ENCODE peak calls at places on chromosomes 4 and X, in ten cellular contexts. T is thyroid gland, D is tibial artery, B is GM23338, Z is brain microvascular endothelial cell, N is epithelial cell of esophagus, O is suprapubic skin, R is fibroblast of pulmonary artery, Q is body of pancreas, K is endothelial cell. S is an unnamed sample.

GRCh38 chr4:160136021-160136420 is 1033.1 kb downstream of the RAPGEF2 start:
- DNase-seq in T (no peak), D (no peak), B (no peak), Z (no peak), N (peak), O (no peak), R (no peak), Q (no peak), K (no peak), S (no peak)

GRCh38 chr4:30714408-30715031 is 5.6 kb upstream of the PCDH7 start:
- DNase-seq in T (peak), D (peak), B (peak), Z (peak), N (peak), O (no peak), R (peak), Q (peak), K (peak), S (peak)

GRCh38 chr4:109723110-109723509 is 6.8 kb downstream of the PLA2G12A start:
- DNase-seq in T (no peak), D (no peak), B (no peak), Z (no peak), N (no peak), O (no peak), R (no peak), Q (no peak), K (no peak), S (no peak)

GRCh38 chr4:69640289-69640688 is 847 bp upstream of the UGT2A2 start:
- DNase-seq in T (no peak), D (no peak), B (no peak), Z (no peak), N (peak), O (no peak), R (peak), Q (no peak), K (no peak), S (no peak)

GRCh38 chrX:46257451-46257879 is 287.8 kb downstream of the ZNF674 start:
- DNase-seq in T (no peak), D (no peak), B (no peak), Z (no peak), N (peak), O (no peak), R (no peak), Q (no peak), K (no peak), S (no peak)

GRCh38 chrX:38379088-38379487 is 26.7 kb downstream of the OTC start:
- DNase-seq in T (no peak), D (no peak), B (no peak), Z (no peak), N (peak), O (no peak), R (peak), Q (no peak), K (no peak), S (no peak)

GRCh38 chrX:107894038-107894437 is 68.4 kb downstream of the MID2 start:
- DNase-seq in T (no peak), D (no peak), B (peak), Z (peak), N (peak), O (no peak), R (peak), Q (no peak), K (peak), S (peak)

GRCh38 chr4:172485007-172485406 is 671.8 kb downstream of the GALNTL6 start:
- DNase-seq in T (no peak), D (no peak), B (no peak), Z (no peak), N (no peak), O (no peak), R (no peak), Q (no peak), K (no peak), S (no peak)

GRCh38 chrX:119672252-119672825 is 20.6 kb downstream of the SEPTIN6 start:
- DNase-seq in T (no peak), D (no peak), B (no peak), Z (no peak), N (no peak), O (no peak), R (peak), Q (no peak), K (no peak), S (no peak)

GRCh38 chr4:40831462-40831861 is 81.7 kb downstream of the NSUN7 start:
- DNase-seq in T (no peak), D (no peak), B (no peak), Z (no peak), N (no peak), O (no peak), R (no peak), Q (no peak), K (no peak), S (no peak)

GRCh38 chr4:15145709-15146108 is 143.4 kb downstream of the CPEB2 start:
- DNase-seq in T (no peak), D (no peak), B (no peak), Z (no peak), N (no peak), O (no peak), R (no peak), Q (no peak), K (no peak), S (no peak)

GRCh38 chr4:93184093-93184492 is 644.5 kb upstream of the ATOH1 start:
- DNase-seq in T (peak), D (no peak), B (no peak), Z (no peak), N (peak), O (no peak), R (no peak), Q (no peak), K (no peak), S (no peak)

GRCh38 chr4:129545599-129546278 is 449.8 kb downstream of the C4orf33 start:
- DNase-seq in T (peak), D (peak), B (no peak), Z (peak), N (peak), O (no peak), R (peak), Q (peak), K (no peak), S (no peak)

GRCh38 chr4:74549936-74550335 is 105.0 kb downstream of the AREG start:
- DNase-seq in T (no peak), D (no peak), B (no peak), Z (no peak), N (peak), O (no peak), R (peak), Q (no peak), K (no peak), S (peak)

GRCh38 chr4:53477666-53478065 is 100.2 kb downstream of the FIP1L1 start:
- DNase-seq in T (no peak), D (no peak), B (peak), Z (no peak), N (no peak), O (no peak), R (no peak), Q (no peak), K (no peak), S (no peak)

GRCh38 chrX:8967471-8967870 is 66.5 kb downstream of the FAM9B start:
- DNase-seq in T (no peak), D (no peak), B (no peak), Z (no peak), N (no peak), O (no peak), R (no peak), Q (no peak), K (no peak), S (no peak)

GRCh38 chr4:185599844-185600243 is 64.5 kb upstream of the PDLIM3 start:
- DNase-seq in T (no peak), D (no peak), B (no peak), Z (no peak), N (no peak), O (no peak), R (peak), Q (no peak), K (no peak), S (no peak)

GRCh38 chr4:27318740-27319139 is 458.1 kb downstream of the STIM2 start:
- DNase-seq in T (no peak), D (no peak), B (peak), Z (no peak), N (peak), O (no peak), R (peak), Q (peak), K (peak), S (peak)

GRCh38 chrX:146224442-146224841 is 406.8 kb downstream of the SLITRK2 start:
- DNase-seq in T (no peak), D (no peak), B (peak), Z (no peak), N (no peak), O (no peak), R (no peak), Q (no peak), K (no peak), S (no peak)

GRCh38 chrX:111519215-111519614 is 7.8 kb downstream of the SERTM2 start:
- DNase-seq in T (no peak), D (no peak), B (peak), Z (peak), N (no peak), O (no peak), R (peak), Q (no peak), K (no peak), S (no peak)

GRCh38 chrX:10726647-10727046 is 106.3 kb upstream of the MID1 start:
- DNase-seq in T (no peak), D (no peak), B (no peak), Z (peak), N (no peak), O (no peak), R (peak), Q (no peak), K (no peak), S (peak)

GRCh38 chrX:147912093-147912801 is 528 bp downstream of the FMR1 start:
- DNase-seq in T (peak), D (peak), B (peak), Z (peak), N (peak), O (peak), R (peak), Q (peak), K (peak), S (peak)

GRCh38 chrX:35890699-35891098 is 28.8 kb upstream of the CFAP47 start:
- DNase-seq in T (peak), D (peak), B (peak), Z (no peak), N (peak), O (no peak), R (peak), Q (peak), K (peak), S (no peak)

GRCh38 chrX:69021095-69021494 is 144.2 kb downstream of the PJA1 start:
- DNase-seq in T (no peak), D (no peak), B (peak), Z (no peak), N (no peak), O (no peak), R (no peak), Q (no peak), K (no peak), S (no peak)

GRCh38 chrX:99800016-99800415 is 610.1 kb downstream of the PCDH19 start:
- DNase-seq in T (no peak), D (no peak), B (no peak), Z (no peak), N (no peak), O (no peak), R (no peak), Q (no peak), K (no peak), S (no peak)

GRCh38 chrX:99798951-99799350 is 611.1 kb downstream of the PCDH19 start:
- DNase-seq in T (no peak), D (no peak), B (no peak), Z (no peak), N (no peak), O (no peak), R (no peak), Q (no peak), K (no peak), S (no peak)

DNA sequence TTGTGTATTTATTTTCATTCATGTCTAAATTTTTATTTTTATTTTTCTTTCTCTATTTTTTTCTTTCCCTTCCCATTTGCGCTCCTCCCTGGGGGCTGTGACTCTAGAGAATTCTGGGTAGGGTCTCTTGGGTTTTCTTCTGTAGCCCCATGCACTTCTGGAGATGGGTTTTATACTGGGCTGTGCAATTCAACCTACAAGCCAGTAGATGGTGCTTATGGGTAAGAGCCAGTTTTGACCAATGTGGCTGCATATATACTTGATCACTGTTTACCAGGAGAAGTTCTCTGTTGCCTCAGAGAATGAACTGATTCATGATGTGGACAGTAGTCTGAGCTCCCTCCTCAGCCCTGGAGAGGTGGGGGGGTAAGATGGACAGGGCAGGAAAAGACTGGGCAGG is 614.6 kb downstream of the PCDH19 start:
- DNase-seq in T (no peak), D (no peak), B (no peak), Z (no peak), N (peak), O (no peak), R (no peak), Q (no peak), K (no peak), S (no peak)
- TF ChIP-seq CTCF in T (no peak), D (no peak), B (no peak), Z (no peak), N (no peak), O (no peak), R (no peak), Q (no peak), K (no peak), S (no peak)

GRCh38 chr4:163673848-163674702 is 179.6 kb downstream of the TMA16 start:
- DNase-seq in T (no peak), D (no peak), B (no peak), Z (no peak), N (no peak), O (no peak), R (no peak), Q (no peak), K (no peak), S (no peak)
- TF ChIP-seq CTCF in T (no peak), D (no peak), B (no peak), Z (no peak), N (no peak), O (no peak), R (no peak), Q (no peak), K (no peak), S (no peak)

GRCh38 chr4:177546745-177547144 is 104.5 kb upstream of the AGA start:
- DNase-seq in T (no peak), D (no peak), B (no peak), Z (no peak), N (peak), O (no peak), R (peak), Q (no peak), K (no peak), S (peak)
- TF ChIP-seq CTCF in T (no peak), D (no peak), B (no peak), Z (no peak), N (peak), O (no peak), R (peak), Q (no peak), K (no peak), S (peak)

GRCh38 chr4:24910504-24910903 is 2.3 kb downstream of the CCDC149 start:
- DNase-seq in T (no peak), D (no peak), B (no peak), Z (peak), N (peak), O (no peak), R (peak), Q (no peak), K (no peak), S (peak)
- TF ChIP-seq CTCF in T (no peak), D (no peak), B (no peak), Z (no peak), N (no peak), O (no peak), R (no peak), Q (no peak), K (no peak), S (peak)

DNA sequence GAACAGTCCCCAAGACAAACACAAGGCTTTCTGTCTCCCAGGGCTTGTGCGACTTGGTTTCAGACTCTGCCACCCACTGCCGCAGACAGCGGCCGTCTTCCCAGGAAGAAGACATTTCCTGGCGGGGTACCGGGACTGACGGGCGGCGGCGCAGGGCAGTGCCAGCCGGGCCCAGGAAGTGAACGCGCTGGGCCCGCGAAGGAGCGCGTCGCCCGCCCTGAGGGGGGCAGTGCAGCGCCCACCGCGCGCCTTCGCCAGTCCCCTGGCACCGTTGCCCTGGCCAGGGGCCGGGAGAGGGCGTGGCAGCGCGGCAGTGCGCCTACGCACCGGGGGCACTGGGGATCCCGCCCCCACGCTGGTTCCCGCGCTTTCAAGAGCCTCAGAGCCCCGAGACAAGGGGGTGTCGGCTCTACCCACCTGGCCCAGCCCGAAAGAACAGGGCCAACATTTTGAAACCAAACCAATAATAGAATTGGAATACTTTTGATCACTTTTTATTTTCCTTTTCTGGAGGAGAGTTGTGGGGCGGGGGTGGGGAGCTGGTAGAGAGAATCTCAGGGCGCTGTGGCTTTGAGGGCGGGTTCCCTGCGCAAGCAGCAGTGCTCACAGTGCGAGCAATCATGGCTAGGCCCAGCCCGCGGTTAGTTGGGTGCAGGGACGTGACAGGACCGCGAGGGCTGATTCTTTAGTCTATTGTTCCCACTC is 23.6 kb upstream of the APLN start:
- DNase-seq in T (peak), D (no peak), B (peak), Z (no peak), N (no peak), O (no peak), R (no peak), Q (peak), K (no peak), S (no peak)
- TF ChIP-seq CTCF in T (no peak), D (peak), B (no peak), Z (no peak), N (no peak), O (no peak), R (no peak), Q (peak), K (no peak), S (peak)